ENCODE peak calls at places on chromosomes 5 and 9, in four cellular contexts. M is PC-3, A is neural crest cell, O is fibroblast of the aortic adventitia. C is an unnamed sample.

GRCh38 chr5:134851307-134851923 is 5.6 kb downstream of the C5orf24 start:
- DNase-seq in M (peak), A (no peak), O (peak), C (no peak)

GRCh38 chr5:176994460-176995121 is 12.0 kb downstream of the UIMC1 start:
- DNase-seq in M (no peak), A (no peak), O (peak), C (no peak)

GRCh38 chr9:81588148-81588874 is 101.0 kb downstream of the TLE1 start:
- DNase-seq in M (peak), A (no peak), O (peak), C (no peak)

GRCh38 chr9:93810028-93810971 is 144.9 kb downstream of the BARX1 start:
- DNase-seq in M (no peak), A (no peak), O (no peak), C (no peak)

GRCh38 chr9:13279284-13280162 is at the start of gene MPDZ:
- DNase-seq in M (peak), A (peak), O (peak), C (no peak)

GRCh38 chr9:94675008-94675841 is 35.9 kb upstream of the FBP1 start:
- DNase-seq in M (no peak), A (no peak), O (peak), C (no peak)

GRCh38 chr5:149406203-149406978 is 27.3 kb upstream of the IL17B start:
- DNase-seq in M (no peak), A (no peak), O (peak), C (no peak)

GRCh38 chr9:114202849-114203248 is 47.5 kb downstream of the COL27A1 start:
- DNase-seq in M (no peak), A (no peak), O (no peak), C (no peak)

GRCh38 chr9:6644346-6645152 is 980 bp downstream of the GLDC start:
- DNase-seq in M (no peak), A (no peak), O (no peak), C (no peak)

GRCh38 chr5:32538031-32538547 is 47.3 kb upstream of the SUB1 start:
- DNase-seq in M (no peak), A (no peak), O (peak), C (peak)

GRCh38 chr9:106962105-106962504 is 99.1 kb downstream of the ZNF462 start:
- DNase-seq in M (no peak), A (no peak), O (peak), C (no peak)

GRCh38 chr9:107693620-107694326 is 204.2 kb upstream of the KLF4 start:
- DNase-seq in M (no peak), A (no peak), O (peak), C (no peak)

GRCh38 chr5:109748545-109748944 is 58.8 kb downstream of the MAN2A1 start:
- DNase-seq in M (no peak), A (no peak), O (no peak), C (no peak)